ENCODE peak calls at places on chromosomes 6 and 20, in ten cellular contexts. O is AG04449; P is thyroid gland; D is upper lobe of right lung; B is GM12865; K is GM23338; R is CD8-positive, alpha-beta T cell; V is brain microvascular endothelial cell; L is spleen; I is H7. N is an unnamed sample.

GRCh38 chr20:210809-211502 is 16.1 kb upstream of the DEFB129 start:
- DNase-seq in V (no peak), B (no peak), P (peak; percentile 42), O (no peak), I (no peak), R (no peak), K (no peak), D (no peak), L (no peak), N (no peak)

GRCh38 chr6:31712296-31712695 is 2.9 kb upstream of the LY6G6D start:
- DNase-seq in K (no peak), R (no peak), B (no peak), V (no peak), D (no peak), L (no peak), O (no peak), P (no peak), I (no peak), N (no peak)

GRCh38 chr20:43187476-43188233 is 2.1 kb downstream of the PTPRT start:
- DNase-seq in I (peak; percentile 87), L (peak; percentile 85), P (peak; percentile 50), R (no peak), O (peak; percentile 9), K (peak; percentile 65), B (peak; percentile 67), V (peak; percentile 65), D (peak; percentile 84), N (peak; percentile 71)

GRCh38 chr20:57244221-57244585 is 22.2 kb downstream of the BMP7 start:
- DNase-seq in K (no peak), L (no peak), R (no peak), O (no peak), D (no peak), V (no peak), P (peak; percentile 92), I (no peak), B (no peak), N (no peak)

GRCh38 chr6:149223934-149224333 is 93.6 kb upstream of the TAB2 start:
- DNase-seq in V (no peak), L (no peak), I (no peak), P (no peak), K (no peak), B (no peak), O (no peak), R (no peak), D (no peak), N (no peak)

GRCh38 chr6:104642871-104643270 is 216.8 kb downstream of the HACE1 start:
- DNase-seq in L (no peak), V (no peak), K (no peak), R (no peak), P (no peak), I (no peak), O (no peak), B (no peak), D (no peak), N (no peak)

GRCh38 chr6:107103082-107103481 is 12.2 kb downstream of the BEND3 start:
- DNase-seq in D (no peak), L (no peak), V (no peak), R (no peak), B (no peak), I (peak; percentile 54), O (no peak), P (no peak), K (peak; percentile 55), N (no peak)

GRCh38 chr6:167113047-167113446 is 9.8 kb upstream of the CCR6 start:
- DNase-seq in L (no peak), D (no peak), I (no peak), P (no peak), R (no peak), B (peak; percentile 78), K (no peak), O (no peak), V (no peak), N (peak; percentile 72)

GRCh38 chr6:118808794-118809668 is 84.9 kb upstream of the ASF1A start:
- DNase-seq in I (no peak), P (no peak), K (no peak), D (no peak), O (no peak), L (no peak), B (peak; percentile 43), V (no peak), R (peak; percentile 46), N (no peak)

GRCh38 chr6:118812972-118813371 is 81.0 kb upstream of the ASF1A start:
- DNase-seq in V (peak; percentile 23), D (no peak), B (no peak), I (no peak), K (no peak), P (no peak), O (no peak), R (no peak), L (no peak), N (no peak)

GRCh38 chr6:118810420-118811027 is 83.4 kb upstream of the ASF1A start:
- DNase-seq in B (peak; percentile 80), K (peak; percentile 41), R (peak; percentile 87), P (peak; percentile 21), I (no peak), O (no peak), D (no peak), V (no peak), L (peak; percentile 90), N (peak; percentile 38)

GRCh38 chr6:118815495-118815894 is 78.5 kb upstream of the ASF1A start:
- DNase-seq in B (no peak), L (no peak), P (no peak), V (peak; percentile 7), R (no peak), D (no peak), K (no peak), I (no peak), O (no peak), N (no peak)

DNA sequence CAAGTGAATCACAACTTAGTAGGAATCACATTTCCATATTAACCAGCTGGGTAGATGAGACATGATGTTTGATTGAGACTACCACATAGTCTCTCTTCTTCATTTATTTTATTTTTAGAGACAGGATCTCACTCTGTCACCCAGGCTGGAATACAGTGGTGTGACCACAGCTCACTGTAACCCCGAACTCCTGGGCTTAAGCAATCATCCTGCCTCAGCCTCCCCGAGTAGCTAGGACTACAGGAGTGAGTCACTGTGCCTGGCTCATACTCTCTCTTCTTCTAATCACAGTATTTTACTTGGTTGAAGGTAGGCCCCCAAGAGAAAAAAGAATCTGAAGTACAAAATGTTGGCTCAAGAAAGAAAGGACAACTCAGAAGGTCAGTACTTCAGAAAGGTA is 80.2 kb upstream of the ASF1A start:
- DNase-seq in P (no peak), K (no peak), B (no peak), V (peak; percentile 72), I (no peak), L (no peak), R (no peak), D (no peak), O (peak; percentile 12), N (no peak)
- H3K4me3 ChIP-seq in P (no peak overlapping the region), K (no peak overlapping the region), B (no peak overlapping the region), V (no peak overlapping the region), I (no peak overlapping the region), L (no peak overlapping the region), R (no peak overlapping the region), D (no peak overlapping the region), O (no peak overlapping the region), N (no peak overlapping the region)

DNA sequence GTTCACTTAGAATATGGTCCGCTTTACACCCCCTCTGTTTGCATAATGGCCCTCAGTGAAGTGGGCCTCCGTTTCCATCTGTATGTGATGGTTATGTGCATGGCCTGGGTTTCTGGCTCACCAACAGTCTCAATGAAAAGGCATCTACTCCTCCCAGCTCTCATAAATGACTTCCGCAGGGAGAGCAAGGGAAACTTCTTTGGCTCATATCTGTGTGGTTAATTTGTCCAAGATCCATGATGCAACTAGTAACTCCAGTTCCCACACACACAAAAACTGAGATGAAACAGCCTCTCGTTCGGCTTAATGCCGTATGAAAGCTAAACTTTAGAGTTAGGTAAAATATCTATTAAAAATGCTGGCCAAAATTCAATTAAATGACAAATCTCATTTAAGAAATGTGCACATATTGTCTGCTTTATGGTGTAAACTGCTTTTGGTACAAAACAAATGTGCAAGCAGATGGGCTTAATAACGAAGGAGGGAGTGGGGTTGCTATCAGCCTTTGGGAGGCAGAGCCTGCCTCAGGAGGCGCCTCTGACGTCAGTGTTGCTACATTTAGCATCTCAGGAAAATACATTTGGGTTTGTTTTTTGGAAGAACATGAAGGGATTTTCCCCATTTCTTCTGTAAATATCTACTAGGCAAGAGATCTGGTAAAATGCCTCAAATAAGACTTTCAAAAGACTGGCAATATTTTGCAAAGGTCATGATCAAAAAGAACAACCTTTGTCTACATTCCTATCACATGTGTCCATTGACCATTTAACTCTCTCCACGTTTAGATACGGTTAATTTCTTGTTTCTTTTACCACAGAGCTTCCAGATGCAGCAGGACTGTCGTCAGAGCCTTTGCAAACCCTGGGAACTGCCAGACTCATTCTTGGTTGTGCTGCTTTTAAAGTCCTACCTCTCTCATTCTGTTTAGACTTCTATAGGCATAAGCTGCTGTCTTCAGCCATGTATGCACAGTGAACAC is 96.8 kb downstream of the ARMC2 start:
- DNase-seq in P (no peak), I (no peak), R (no peak), D (no peak), K (no peak), O (peak; percentile 86), B (no peak), V (peak; percentile 79), L (no peak), N (no peak)
- H3K4me3 ChIP-seq in P (no peak overlapping the region), I (no peak overlapping the region), R (no peak overlapping the region), D (no peak overlapping the region), K (no peak overlapping the region), O (no peak overlapping the region), B (no peak overlapping the region), V (no peak overlapping the region), L (no peak overlapping the region), N (no peak overlapping the region)

GRCh38 chr6:111603648-111604047 is 2.0 kb downstream of the TRAF3IP2 start:
- DNase-seq in R (no peak), P (no peak), I (no peak), V (no peak), D (no peak), O (no peak), K (no peak), L (no peak), B (no peak), N (no peak)
- H3K4me3 ChIP-seq in R (no peak overlapping the region), P (no peak overlapping the region), I (no peak overlapping the region), V (peak overlapping the region; percentile 23), D (peak overlapping the region; percentile 68), O (peak overlapping the region; percentile 65), K (peak overlapping the region; percentile 58), L (no peak overlapping the region), B (no peak overlapping the region), N (no peak overlapping the region)

GRCh38 chr6:15325540-15325955 is 79.7 kb downstream of the JARID2 start:
- DNase-seq in D (no peak), B (peak; percentile 67), I (no peak), K (no peak), L (no peak), P (no peak), O (no peak), R (no peak), V (no peak), N (no peak)
- H3K4me3 ChIP-seq in D (no peak overlapping the region), B (peak overlapping the region; percentile 5), I (no peak overlapping the region), K (no peak overlapping the region), L (no peak overlapping the region), P (no peak overlapping the region), O (no peak overlapping the region), R (no peak overlapping the region), V (no peak overlapping the region), N (no peak overlapping the region)